ENCODE peak calls at places on chromosomes 6 and 20, in eight cellular contexts. One of them, this sample, is unnamed.

GRCh38 chr6:134882426-134883038 is 67.4 kb downstream of the ALDH8A1 start:
- DNase-seq in ovary: peak; percentile 84
- DNase-seq in GM13976: peak; percentile 40
- DNase-seq in osteocyte: no peak
- DNase-seq in HepG2: peak; percentile 43
- DNase-seq in endodermal cell: peak; percentile 87
- DNase-seq in endothelial cell of umbilical vein: peak; percentile 79
- DNase-seq in fibroblast of pulmonary artery: peak; percentile 93
- DNase-seq in this sample: peak; percentile 41

GRCh38 chr6:80690611-80691090 is 584.2 kb downstream of the BCKDHB start:
- DNase-seq in osteocyte: no peak
- DNase-seq in endodermal cell: no peak
- DNase-seq in endothelial cell of umbilical vein: no peak
- DNase-seq in ovary: no peak
- DNase-seq in GM13976: no peak
- DNase-seq in HepG2: no peak
- DNase-seq in fibroblast of pulmonary artery: peak; percentile 11
- DNase-seq in this sample: no peak

GRCh38 chr6:110415297-110415916 is at the start of gene DDO:
- DNase-seq in ovary: peak; percentile 45
- DNase-seq in fibroblast of pulmonary artery: peak; percentile 34
- DNase-seq in HepG2: peak; percentile 86
- DNase-seq in osteocyte: peak; percentile 70
- DNase-seq in endothelial cell of umbilical vein: peak; percentile 10
- DNase-seq in GM13976: no peak
- DNase-seq in endodermal cell: no peak
- DNase-seq in this sample: no peak

GRCh38 chr6:55578537-55579363 is at the start of gene HMGCLL1:
- DNase-seq in HepG2: no peak
- DNase-seq in endodermal cell: peak; percentile 92
- DNase-seq in osteocyte: peak; percentile 84
- DNase-seq in fibroblast of pulmonary artery: no peak
- DNase-seq in ovary: no peak
- DNase-seq in endothelial cell of umbilical vein: peak; percentile 5
- DNase-seq in GM13976: peak; percentile 10
- DNase-seq in this sample: peak; percentile 11

GRCh38 chr20:3798405-3798768 is 2.3 kb downstream of the CDC25B start:
- DNase-seq in endodermal cell: no peak
- DNase-seq in ovary: no peak
- DNase-seq in fibroblast of pulmonary artery: no peak
- DNase-seq in endothelial cell of umbilical vein: no peak
- DNase-seq in HepG2: no peak
- DNase-seq in osteocyte: no peak
- DNase-seq in GM13976: no peak
- DNase-seq in this sample: no peak

GRCh38 chr6:548517-548916 is 108.4 kb downstream of the HUS1B start:
- DNase-seq in ovary: no peak
- DNase-seq in endothelial cell of umbilical vein: no peak
- DNase-seq in fibroblast of pulmonary artery: no peak
- DNase-seq in endodermal cell: no peak
- DNase-seq in HepG2: no peak
- DNase-seq in GM13976: no peak
- DNase-seq in osteocyte: no peak
- DNase-seq in this sample: no peak

GRCh38 chr6:39021041-39021440 is 27.5 kb upstream of the GLP1R start:
- DNase-seq in HepG2: no peak
- DNase-seq in fibroblast of pulmonary artery: no peak
- DNase-seq in GM13976: no peak
- DNase-seq in osteocyte: no peak
- DNase-seq in ovary: no peak
- DNase-seq in endodermal cell: no peak
- DNase-seq in endothelial cell of umbilical vein: no peak
- DNase-seq in this sample: no peak

GRCh38 chr6:35017461-35018183 is 123.5 kb downstream of the TCP11 start:
- DNase-seq in endothelial cell of umbilical vein: peak; percentile 69
- DNase-seq in ovary: peak; percentile 70
- DNase-seq in HepG2: no peak
- DNase-seq in fibroblast of pulmonary artery: peak; percentile 44
- DNase-seq in endodermal cell: peak; percentile 42
- DNase-seq in osteocyte: no peak
- DNase-seq in GM13976: no peak
- DNase-seq in this sample: no peak

GRCh38 chr20:38658879-38659612 is 57.4 kb downstream of the ARHGAP40 start:
- DNase-seq in endothelial cell of umbilical vein: peak; percentile 16
- DNase-seq in HepG2: peak; percentile 60
- DNase-seq in ovary: no peak
- DNase-seq in endodermal cell: peak; percentile 93
- DNase-seq in GM13976: peak; percentile 64
- DNase-seq in fibroblast of pulmonary artery: peak; percentile 20
- DNase-seq in osteocyte: no peak
- DNase-seq in this sample: peak; percentile 61

GRCh38 chr20:46438156-46438750 is 31.8 kb upstream of the ELMO2 start:
- DNase-seq in HepG2: peak; percentile 50
- DNase-seq in GM13976: peak; percentile 54
- DNase-seq in fibroblast of pulmonary artery: peak; percentile 56
- DNase-seq in ovary: no peak
- DNase-seq in endothelial cell of umbilical vein: peak; percentile 15
- DNase-seq in osteocyte: no peak
- DNase-seq in endodermal cell: peak; percentile 59
- DNase-seq in this sample: peak; percentile 39

GRCh38 chr20:62554214-62554897 is 78.6 kb upstream of the GATA5 start:
- DNase-seq in endothelial cell of umbilical vein: no peak
- DNase-seq in HepG2: no peak
- DNase-seq in ovary: no peak
- DNase-seq in endodermal cell: no peak
- DNase-seq in osteocyte: no peak
- DNase-seq in GM13976: no peak
- DNase-seq in fibroblast of pulmonary artery: no peak
- DNase-seq in this sample: no peak

GRCh38 chr6:143692696-143693095 is 14.9 kb downstream of the PHACTR2 start:
- DNase-seq in HepG2: peak; percentile 97
- DNase-seq in fibroblast of pulmonary artery: no peak
- DNase-seq in endothelial cell of umbilical vein: no peak
- DNase-seq in GM13976: no peak
- DNase-seq in ovary: no peak
- DNase-seq in endodermal cell: no peak
- DNase-seq in osteocyte: no peak
- DNase-seq in this sample: no peak

GRCh38 chr6:42417641-42418112 is 34.0 kb downstream of the TRERF1 start:
- DNase-seq in ovary: no peak
- DNase-seq in endothelial cell of umbilical vein: no peak
- DNase-seq in HepG2: no peak
- DNase-seq in osteocyte: no peak
- DNase-seq in endodermal cell: no peak
- DNase-seq in GM13976: no peak
- DNase-seq in fibroblast of pulmonary artery: no peak
- DNase-seq in this sample: no peak

GRCh38 chr6:42420741-42421140 is 31.0 kb downstream of the TRERF1 start:
- DNase-seq in osteocyte: no peak
- DNase-seq in endothelial cell of umbilical vein: no peak
- DNase-seq in GM13976: no peak
- DNase-seq in fibroblast of pulmonary artery: no peak
- DNase-seq in ovary: no peak
- DNase-seq in HepG2: no peak
- DNase-seq in endodermal cell: no peak
- DNase-seq in this sample: no peak

GRCh38 chr6:42423244-42423643 is 28.5 kb downstream of the TRERF1 start:
- DNase-seq in fibroblast of pulmonary artery: no peak
- DNase-seq in endodermal cell: no peak
- DNase-seq in HepG2: no peak
- DNase-seq in osteocyte: no peak
- DNase-seq in endothelial cell of umbilical vein: no peak
- DNase-seq in ovary: no peak
- DNase-seq in GM13976: peak; percentile 42
- DNase-seq in this sample: peak; percentile 30

GRCh38 chr6:42418739-42419138 is 33.0 kb downstream of the TRERF1 start:
- DNase-seq in ovary: no peak
- DNase-seq in endodermal cell: no peak
- DNase-seq in GM13976: no peak
- DNase-seq in HepG2: no peak
- DNase-seq in osteocyte: no peak
- DNase-seq in fibroblast of pulmonary artery: no peak
- DNase-seq in endothelial cell of umbilical vein: no peak
- DNase-seq in this sample: no peak

DNA sequence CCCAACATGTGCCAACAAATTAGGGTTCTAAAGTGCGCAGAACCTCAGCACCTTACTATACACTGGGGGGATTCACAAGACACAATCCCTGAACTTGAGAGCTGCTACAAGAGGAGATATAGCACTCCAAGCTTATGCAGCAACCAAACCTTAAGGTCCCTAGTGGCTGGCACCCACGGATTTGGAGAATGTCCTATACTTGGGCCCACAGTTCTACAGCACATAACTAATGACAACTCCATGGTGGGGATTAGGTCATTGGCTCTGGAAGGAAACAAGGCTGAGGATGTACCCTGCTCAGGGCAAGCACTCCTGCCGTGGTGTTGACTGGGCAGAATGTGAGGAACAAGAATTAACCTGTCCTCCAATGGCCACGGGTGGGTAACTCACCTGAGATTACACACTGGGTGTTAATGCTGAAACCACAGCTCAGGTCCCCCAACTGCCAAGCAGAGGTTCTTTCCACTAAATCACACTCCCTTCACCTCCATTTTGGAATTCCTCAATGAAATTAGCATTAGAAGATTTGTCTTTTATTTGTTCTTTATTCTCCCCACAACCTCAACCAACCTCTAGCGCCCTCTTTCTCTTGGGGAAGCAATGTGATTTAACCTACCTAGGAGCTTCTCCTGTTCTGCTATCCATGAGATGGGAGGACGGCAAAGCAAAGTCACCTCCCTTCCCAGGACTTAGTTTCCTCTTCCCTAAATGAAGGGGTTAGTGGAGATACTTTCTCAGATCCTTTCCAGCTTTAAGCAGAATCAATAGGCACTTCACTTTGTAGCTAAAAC is 32.0 kb downstream of the TRERF1 start:
- DNase-seq in HepG2: no peak
- DNase-seq in endodermal cell: no peak
- DNase-seq in endothelial cell of umbilical vein: no peak
- DNase-seq in ovary: no peak
- DNase-seq in osteocyte: no peak
- DNase-seq in fibroblast of pulmonary artery: no peak
- DNase-seq in GM13976: no peak
- DNase-seq in this sample: no peak
- TF ChIP-seq CTCF in HepG2: no peak
- TF ChIP-seq CTCF in endodermal cell: peak; percentile 48
- TF ChIP-seq CTCF in endothelial cell of umbilical vein: no peak
- TF ChIP-seq CTCF in ovary: no peak
- TF ChIP-seq CTCF in osteocyte: no peak
- TF ChIP-seq CTCF in fibroblast of pulmonary artery: no peak
- TF ChIP-seq CTCF in GM13976: no peak
- TF ChIP-seq CTCF in this sample: no peak

GRCh38 chr6:16404456-16404855 is 166.1 kb downstream of the GMPR start:
- DNase-seq in fibroblast of pulmonary artery: no peak
- DNase-seq in ovary: no peak
- DNase-seq in endodermal cell: no peak
- DNase-seq in GM13976: no peak
- DNase-seq in endothelial cell of umbilical vein: no peak
- DNase-seq in osteocyte: no peak
- DNase-seq in HepG2: no peak
- DNase-seq in this sample: no peak

GRCh38 chr6:16402501-16402900 is 164.1 kb downstream of the GMPR start:
- DNase-seq in endodermal cell: no peak
- DNase-seq in fibroblast of pulmonary artery: no peak
- DNase-seq in osteocyte: no peak
- DNase-seq in endothelial cell of umbilical vein: peak; percentile 26
- DNase-seq in ovary: no peak
- DNase-seq in GM13976: no peak
- DNase-seq in HepG2: no peak
- DNase-seq in this sample: no peak

GRCh38 chr6:16401868-16402267 is 163.5 kb downstream of the GMPR start:
- DNase-seq in ovary: no peak
- DNase-seq in HepG2: no peak
- DNase-seq in endodermal cell: no peak
- DNase-seq in fibroblast of pulmonary artery: no peak
- DNase-seq in endothelial cell of umbilical vein: no peak
- DNase-seq in GM13976: no peak
- DNase-seq in osteocyte: no peak
- DNase-seq in this sample: no peak

GRCh38 chr6:16405349-16405865 is 167.0 kb downstream of the GMPR start:
- DNase-seq in fibroblast of pulmonary artery: no peak
- DNase-seq in osteocyte: no peak
- DNase-seq in endodermal cell: no peak
- DNase-seq in GM13976: no peak
- DNase-seq in HepG2: no peak
- DNase-seq in ovary: no peak
- DNase-seq in endothelial cell of umbilical vein: no peak
- DNase-seq in this sample: no peak

DNA sequence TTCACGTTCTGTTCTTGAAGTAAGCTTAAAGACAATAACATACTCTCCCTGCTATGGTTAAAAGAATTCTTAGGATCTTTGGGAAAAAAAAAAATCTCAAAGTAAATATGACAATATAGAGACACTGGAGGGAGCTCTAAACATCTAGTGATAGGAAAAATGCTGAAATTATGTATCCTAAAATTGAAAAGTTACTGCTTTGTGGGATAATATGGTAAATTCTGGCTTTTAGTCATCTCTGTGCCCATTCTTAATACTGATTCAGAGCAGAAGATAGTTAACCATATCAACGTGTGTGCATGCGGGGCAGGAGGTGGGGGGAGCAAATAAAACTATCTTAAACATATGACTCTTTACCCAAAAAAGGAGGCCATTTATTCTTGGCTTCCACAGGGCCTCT is 165.4 kb downstream of the GMPR start:
- DNase-seq in ovary: no peak
- DNase-seq in GM13976: no peak
- DNase-seq in fibroblast of pulmonary artery: peak; percentile 33
- DNase-seq in endothelial cell of umbilical vein: no peak
- DNase-seq in HepG2: no peak
- DNase-seq in osteocyte: no peak
- DNase-seq in endodermal cell: no peak
- DNase-seq in this sample: no peak
- TF ChIP-seq CTCF in ovary: no peak
- TF ChIP-seq CTCF in GM13976: no peak
- TF ChIP-seq CTCF in fibroblast of pulmonary artery: peak; percentile 43
- TF ChIP-seq CTCF in endothelial cell of umbilical vein: peak; percentile 5
- TF ChIP-seq CTCF in HepG2: peak; percentile 5
- TF ChIP-seq CTCF in osteocyte: peak; percentile 57
- TF ChIP-seq CTCF in endodermal cell: peak; percentile 22
- TF ChIP-seq CTCF in this sample: no peak

GRCh38 chr6:2224847-2225382 is 20.5 kb downstream of the GMDS start:
- DNase-seq in endothelial cell of umbilical vein: no peak
- DNase-seq in HepG2: no peak
- DNase-seq in osteocyte: no peak
- DNase-seq in fibroblast of pulmonary artery: no peak
- DNase-seq in ovary: no peak
- DNase-seq in endodermal cell: no peak
- DNase-seq in GM13976: no peak
- DNase-seq in this sample: no peak
- TF ChIP-seq CTCF in endothelial cell of umbilical vein: no peak
- TF ChIP-seq CTCF in HepG2: no peak
- TF ChIP-seq CTCF in osteocyte: no peak
- TF ChIP-seq CTCF in fibroblast of pulmonary artery: no peak
- TF ChIP-seq CTCF in ovary: no peak
- TF ChIP-seq CTCF in endodermal cell: no peak
- TF ChIP-seq CTCF in GM13976: no peak
- TF ChIP-seq CTCF in this sample: no peak

DNA sequence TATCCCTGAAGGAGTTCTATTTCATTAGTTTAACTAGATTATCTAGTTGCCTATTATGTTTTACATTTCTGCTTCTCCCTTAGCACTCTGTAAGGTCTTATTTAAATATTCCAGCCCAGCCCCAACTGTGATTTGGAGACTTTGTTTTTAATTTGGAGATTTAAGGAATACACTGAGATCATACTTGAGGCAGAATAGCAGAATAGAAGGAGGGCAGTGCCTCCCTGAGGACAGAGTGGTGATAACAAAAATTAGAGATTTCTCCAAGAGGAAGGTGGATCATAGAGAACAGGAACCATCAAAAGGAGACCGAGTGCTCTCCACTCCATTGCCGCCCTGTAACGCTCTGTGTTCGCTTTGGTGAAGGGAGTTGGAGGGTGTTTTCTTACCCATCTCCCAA is 14.8 kb upstream of the CD164 start:
- DNase-seq in osteocyte: no peak
- DNase-seq in endodermal cell: no peak
- DNase-seq in ovary: no peak
- DNase-seq in fibroblast of pulmonary artery: peak; percentile 58
- DNase-seq in endothelial cell of umbilical vein: peak; percentile 35
- DNase-seq in GM13976: no peak
- DNase-seq in HepG2: no peak
- DNase-seq in this sample: no peak
- TF ChIP-seq CTCF in osteocyte: peak; percentile 38
- TF ChIP-seq CTCF in endodermal cell: peak; percentile 68
- TF ChIP-seq CTCF in ovary: no peak
- TF ChIP-seq CTCF in fibroblast of pulmonary artery: peak; percentile 50
- TF ChIP-seq CTCF in endothelial cell of umbilical vein: no peak
- TF ChIP-seq CTCF in GM13976: no peak
- TF ChIP-seq CTCF in HepG2: peak; percentile 64
- TF ChIP-seq CTCF in this sample: peak; percentile 3

This sample was measured in GM20000.